ENCODE peak calls at places on chromosomes 1 and 21, in seven cellular contexts. One of them, this sample, is unnamed.

GRCh38 chr1:221279146-221279545 is 399.9 kb downstream of the HLX start:
- DNase-seq in esophagus muscularis mucosa: no peak
- DNase-seq in uterus: no peak
- DNase-seq in stimulated activated CD8-positive, alpha-beta memory T cell treated with anti-CD3 and anti-CD28 coated beads, Interleukin-4, amount 100 ng/mL, for 48 hours: no peak
- DNase-seq in HT1080: no peak
- DNase-seq in neuronal stem cell: no peak
- DNase-seq in smooth muscle cell of the brain vasculature: no peak
- DNase-seq in this sample: no peak

GRCh38 chr1:75426688-75427087 is 184.2 kb downstream of the SLC44A5 start:
- DNase-seq in HT1080: no peak
- DNase-seq in smooth muscle cell of the brain vasculature: no peak
- DNase-seq in uterus: no peak
- DNase-seq in esophagus muscularis mucosa: no peak
- DNase-seq in stimulated activated CD8-positive, alpha-beta memory T cell treated with anti-CD3 and anti-CD28 coated beads, Interleukin-4, amount 100 ng/mL, for 48 hours: no peak
- DNase-seq in neuronal stem cell: no peak
- DNase-seq in this sample: no peak

GRCh38 chr1:84861988-84862644 is 30.9 kb downstream of the LPAR3 start:
- DNase-seq in uterus: no peak
- DNase-seq in stimulated activated CD8-positive, alpha-beta memory T cell treated with anti-CD3 and anti-CD28 coated beads, Interleukin-4, amount 100 ng/mL, for 48 hours: no peak
- DNase-seq in neuronal stem cell: no peak
- DNase-seq in smooth muscle cell of the brain vasculature: no peak
- DNase-seq in HT1080: no peak
- DNase-seq in esophagus muscularis mucosa: no peak
- DNase-seq in this sample: no peak

GRCh38 chr1:173393655-173393993 is 83.5 kb upstream of the PRDX6 start:
- DNase-seq in smooth muscle cell of the brain vasculature: no peak
- DNase-seq in esophagus muscularis mucosa: no peak
- DNase-seq in stimulated activated CD8-positive, alpha-beta memory T cell treated with anti-CD3 and anti-CD28 coated beads, Interleukin-4, amount 100 ng/mL, for 48 hours: no peak
- DNase-seq in HT1080: peak
- DNase-seq in neuronal stem cell: no peak
- DNase-seq in uterus: no peak
- DNase-seq in this sample: no peak

GRCh38 chr1:15322648-15323350 is 75.8 kb downstream of the FHAD1 start:
- DNase-seq in HT1080: no peak
- DNase-seq in uterus: no peak
- DNase-seq in smooth muscle cell of the brain vasculature: no peak
- DNase-seq in esophagus muscularis mucosa: no peak
- DNase-seq in stimulated activated CD8-positive, alpha-beta memory T cell treated with anti-CD3 and anti-CD28 coated beads, Interleukin-4, amount 100 ng/mL, for 48 hours: peak
- DNase-seq in neuronal stem cell: no peak
- DNase-seq in this sample: no peak

GRCh38 chr1:56820755-56821461 is 1.7 kb upstream of the FYB2 start:
- DNase-seq in uterus: peak
- DNase-seq in esophagus muscularis mucosa: no peak
- DNase-seq in smooth muscle cell of the brain vasculature: peak
- DNase-seq in stimulated activated CD8-positive, alpha-beta memory T cell treated with anti-CD3 and anti-CD28 coated beads, Interleukin-4, amount 100 ng/mL, for 48 hours: peak
- DNase-seq in neuronal stem cell: peak
- DNase-seq in HT1080: peak
- DNase-seq in this sample: peak

GRCh38 chr1:203121186-203122015 is 6.1 kb upstream of the ADORA1 start:
- DNase-seq in smooth muscle cell of the brain vasculature: no peak
- DNase-seq in neuronal stem cell: no peak
- DNase-seq in uterus: no peak
- DNase-seq in stimulated activated CD8-positive, alpha-beta memory T cell treated with anti-CD3 and anti-CD28 coated beads, Interleukin-4, amount 100 ng/mL, for 48 hours: no peak
- DNase-seq in esophagus muscularis mucosa: no peak
- DNase-seq in HT1080: no peak
- DNase-seq in this sample: no peak

GRCh38 chr1:219126267-219126862 is 47.3 kb upstream of the LYPLAL1 start:
- DNase-seq in uterus: no peak
- DNase-seq in HT1080: no peak
- DNase-seq in stimulated activated CD8-positive, alpha-beta memory T cell treated with anti-CD3 and anti-CD28 coated beads, Interleukin-4, amount 100 ng/mL, for 48 hours: no peak
- DNase-seq in neuronal stem cell: no peak
- DNase-seq in smooth muscle cell of the brain vasculature: no peak
- DNase-seq in esophagus muscularis mucosa: no peak
- DNase-seq in this sample: no peak

GRCh38 chr1:199336745-199337640 is 690.5 kb upstream of the NR5A2 start:
- DNase-seq in smooth muscle cell of the brain vasculature: no peak
- DNase-seq in stimulated activated CD8-positive, alpha-beta memory T cell treated with anti-CD3 and anti-CD28 coated beads, Interleukin-4, amount 100 ng/mL, for 48 hours: no peak
- DNase-seq in neuronal stem cell: no peak
- DNase-seq in uterus: no peak
- DNase-seq in HT1080: no peak
- DNase-seq in esophagus muscularis mucosa: no peak
- DNase-seq in this sample: no peak

GRCh38 chr1:67748630-67749029 is 63.6 kb downstream of the GADD45A start:
- DNase-seq in smooth muscle cell of the brain vasculature: no peak
- DNase-seq in neuronal stem cell: no peak
- DNase-seq in HT1080: peak
- DNase-seq in stimulated activated CD8-positive, alpha-beta memory T cell treated with anti-CD3 and anti-CD28 coated beads, Interleukin-4, amount 100 ng/mL, for 48 hours: no peak
- DNase-seq in uterus: no peak
- DNase-seq in esophagus muscularis mucosa: no peak
- DNase-seq in this sample: no peak

GRCh38 chr1:157878059-157878458 is 36.5 kb upstream of the CD5L start:
- DNase-seq in HT1080: peak
- DNase-seq in smooth muscle cell of the brain vasculature: no peak
- DNase-seq in esophagus muscularis mucosa: no peak
- DNase-seq in uterus: no peak
- DNase-seq in neuronal stem cell: peak
- DNase-seq in stimulated activated CD8-positive, alpha-beta memory T cell treated with anti-CD3 and anti-CD28 coated beads, Interleukin-4, amount 100 ng/mL, for 48 hours: no peak
- DNase-seq in this sample: no peak

GRCh38 chr1:153404768-153405167 is 11.6 kb upstream of the S100A7A start:
- DNase-seq in HT1080: peak
- DNase-seq in smooth muscle cell of the brain vasculature: no peak
- DNase-seq in neuronal stem cell: no peak
- DNase-seq in esophagus muscularis mucosa: peak
- DNase-seq in stimulated activated CD8-positive, alpha-beta memory T cell treated with anti-CD3 and anti-CD28 coated beads, Interleukin-4, amount 100 ng/mL, for 48 hours: peak
- DNase-seq in uterus: no peak
- DNase-seq in this sample: no peak

GRCh38 chr1:164786980-164787833 is 228.2 kb downstream of the PBX1 start:
- DNase-seq in esophagus muscularis mucosa: peak
- DNase-seq in stimulated activated CD8-positive, alpha-beta memory T cell treated with anti-CD3 and anti-CD28 coated beads, Interleukin-4, amount 100 ng/mL, for 48 hours: peak
- DNase-seq in HT1080: peak
- DNase-seq in uterus: peak
- DNase-seq in neuronal stem cell: peak
- DNase-seq in smooth muscle cell of the brain vasculature: no peak
- DNase-seq in this sample: peak

GRCh38 chr1:31723828-31724359 is 20.1 kb upstream of the COL16A1 start:
- DNase-seq in esophagus muscularis mucosa: no peak
- DNase-seq in smooth muscle cell of the brain vasculature: no peak
- DNase-seq in stimulated activated CD8-positive, alpha-beta memory T cell treated with anti-CD3 and anti-CD28 coated beads, Interleukin-4, amount 100 ng/mL, for 48 hours: peak
- DNase-seq in HT1080: peak
- DNase-seq in neuronal stem cell: peak
- DNase-seq in uterus: peak
- DNase-seq in this sample: no peak

GRCh38 chr1:205048382-205048781 is 5.4 kb downstream of the CNTN2 start:
- DNase-seq in stimulated activated CD8-positive, alpha-beta memory T cell treated with anti-CD3 and anti-CD28 coated beads, Interleukin-4, amount 100 ng/mL, for 48 hours: no peak
- DNase-seq in esophagus muscularis mucosa: no peak
- DNase-seq in HT1080: no peak
- DNase-seq in uterus: no peak
- DNase-seq in smooth muscle cell of the brain vasculature: no peak
- DNase-seq in neuronal stem cell: no peak
- DNase-seq in this sample: no peak

GRCh38 chr1:57794078-57794477 is 370.2 kb upstream of the DAB1 start:
- DNase-seq in uterus: no peak
- DNase-seq in esophagus muscularis mucosa: no peak
- DNase-seq in neuronal stem cell: no peak
- DNase-seq in HT1080: no peak
- DNase-seq in smooth muscle cell of the brain vasculature: no peak
- DNase-seq in stimulated activated CD8-positive, alpha-beta memory T cell treated with anti-CD3 and anti-CD28 coated beads, Interleukin-4, amount 100 ng/mL, for 48 hours: no peak
- DNase-seq in this sample: no peak

GRCh38 chr1:70542856-70543255 is 131.8 kb downstream of the CTH start:
- DNase-seq in HT1080: no peak
- DNase-seq in smooth muscle cell of the brain vasculature: no peak
- DNase-seq in esophagus muscularis mucosa: no peak
- DNase-seq in uterus: no peak
- DNase-seq in neuronal stem cell: no peak
- DNase-seq in stimulated activated CD8-positive, alpha-beta memory T cell treated with anti-CD3 and anti-CD28 coated beads, Interleukin-4, amount 100 ng/mL, for 48 hours: no peak
- DNase-seq in this sample: no peak

GRCh38 chr1:77571642-77572041 is 110.8 kb downstream of the ZZZ3 start:
- DNase-seq in HT1080: no peak
- DNase-seq in neuronal stem cell: no peak
- DNase-seq in stimulated activated CD8-positive, alpha-beta memory T cell treated with anti-CD3 and anti-CD28 coated beads, Interleukin-4, amount 100 ng/mL, for 48 hours: no peak
- DNase-seq in smooth muscle cell of the brain vasculature: no peak
- DNase-seq in uterus: no peak
- DNase-seq in esophagus muscularis mucosa: no peak
- DNase-seq in this sample: no peak

GRCh38 chr1:226605573-226605950 is 57.0 kb downstream of the STUM start:
- DNase-seq in uterus: no peak
- DNase-seq in neuronal stem cell: no peak
- DNase-seq in esophagus muscularis mucosa: no peak
- DNase-seq in HT1080: no peak
- DNase-seq in stimulated activated CD8-positive, alpha-beta memory T cell treated with anti-CD3 and anti-CD28 coated beads, Interleukin-4, amount 100 ng/mL, for 48 hours: no peak
- DNase-seq in smooth muscle cell of the brain vasculature: no peak
- DNase-seq in this sample: no peak

GRCh38 chr1:2784854-2785630 is 16.5 kb downstream of the TTC34 start:
- DNase-seq in neuronal stem cell: no peak
- DNase-seq in stimulated activated CD8-positive, alpha-beta memory T cell treated with anti-CD3 and anti-CD28 coated beads, Interleukin-4, amount 100 ng/mL, for 48 hours: no peak
- DNase-seq in esophagus muscularis mucosa: no peak
- DNase-seq in uterus: no peak
- DNase-seq in HT1080: no peak
- DNase-seq in smooth muscle cell of the brain vasculature: no peak
- DNase-seq in this sample: peak

GRCh38 chr1:216883518-216883917 is 160.3 kb upstream of the ESRRG start:
- DNase-seq in esophagus muscularis mucosa: no peak
- DNase-seq in smooth muscle cell of the brain vasculature: no peak
- DNase-seq in uterus: no peak
- DNase-seq in neuronal stem cell: no peak
- DNase-seq in HT1080: no peak
- DNase-seq in stimulated activated CD8-positive, alpha-beta memory T cell treated with anti-CD3 and anti-CD28 coated beads, Interleukin-4, amount 100 ng/mL, for 48 hours: no peak
- DNase-seq in this sample: no peak

GRCh38 chr1:204684551-204685235 is 845 bp downstream of the LRRN2 start:
- DNase-seq in esophagus muscularis mucosa: no peak
- DNase-seq in stimulated activated CD8-positive, alpha-beta memory T cell treated with anti-CD3 and anti-CD28 coated beads, Interleukin-4, amount 100 ng/mL, for 48 hours: no peak
- DNase-seq in HT1080: no peak
- DNase-seq in neuronal stem cell: no peak
- DNase-seq in smooth muscle cell of the brain vasculature: no peak
- DNase-seq in uterus: peak
- DNase-seq in this sample: no peak

GRCh38 chr1:231924183-231924582 is 297.6 kb downstream of the DISC1 start:
- DNase-seq in uterus: no peak
- DNase-seq in stimulated activated CD8-positive, alpha-beta memory T cell treated with anti-CD3 and anti-CD28 coated beads, Interleukin-4, amount 100 ng/mL, for 48 hours: no peak
- DNase-seq in esophagus muscularis mucosa: no peak
- DNase-seq in neuronal stem cell: no peak
- DNase-seq in HT1080: no peak
- DNase-seq in smooth muscle cell of the brain vasculature: peak
- DNase-seq in this sample: no peak

GRCh38 chr21:41251961-41252642 is 64.5 kb upstream of the FAM3B start:
- DNase-seq in smooth muscle cell of the brain vasculature: no peak
- DNase-seq in neuronal stem cell: no peak
- DNase-seq in HT1080: no peak
- DNase-seq in esophagus muscularis mucosa: no peak
- DNase-seq in uterus: no peak
- DNase-seq in stimulated activated CD8-positive, alpha-beta memory T cell treated with anti-CD3 and anti-CD28 coated beads, Interleukin-4, amount 100 ng/mL, for 48 hours: no peak
- DNase-seq in this sample: no peak

This sample was measured in ureter.